ENCODE peak calls at places on chromosomes 6 and 20, in four cellular contexts. One of them, this sample, is unnamed.

GRCh38 chr6:119201486-119201885 is 123.0 kb upstream of the FAM184A start:
- DNase-seq in cardiac muscle cell: no peak
- DNase-seq in PC-9: no peak
- DNase-seq in kidney: no peak
- DNase-seq in this sample: no peak

GRCh38 chr6:19209202-19209601 is 628.0 kb upstream of the ID4 start:
- DNase-seq in cardiac muscle cell: no peak
- DNase-seq in PC-9: no peak
- DNase-seq in kidney: no peak
- DNase-seq in this sample: no peak

GRCh38 chr20:22905667-22906066 is 129.4 kb upstream of the SSTR4 start:
- DNase-seq in cardiac muscle cell: peak; percentile 89
- DNase-seq in PC-9: no peak
- DNase-seq in kidney: no peak
- DNase-seq in this sample: no peak

GRCh38 chr6:78911218-78911617 is 43.9 kb downstream of the IRAK1BP1 start:
- DNase-seq in cardiac muscle cell: peak; percentile 6
- DNase-seq in PC-9: no peak
- DNase-seq in kidney: no peak
- DNase-seq in this sample: no peak

GRCh38 chr6:7604003-7604402 is 14.0 kb downstream of the SNRNP48 start:
- DNase-seq in cardiac muscle cell: no peak
- DNase-seq in PC-9: no peak
- DNase-seq in kidney: no peak
- DNase-seq in this sample: no peak

GRCh38 chr6:90080876-90081464 is 186.7 kb downstream of the GJA10 start:
- DNase-seq in cardiac muscle cell: no peak
- DNase-seq in PC-9: no peak
- DNase-seq in kidney: no peak
- DNase-seq in this sample: no peak

GRCh38 chr6:143696327-143697000 is 18.7 kb downstream of the PHACTR2 start:
- DNase-seq in cardiac muscle cell: no peak
- DNase-seq in PC-9: no peak
- DNase-seq in kidney: no peak
- DNase-seq in this sample: no peak

GRCh38 chr20:54197621-54198604 is 10.0 kb upstream of the PFDN4 start:
- DNase-seq in cardiac muscle cell: peak; percentile 79
- DNase-seq in PC-9: peak; percentile 62
- DNase-seq in kidney: no peak
- DNase-seq in this sample: peak; percentile 73

GRCh38 chr6:30500421-30501069 is 11.2 kb downstream of the HLA-E start:
- DNase-seq in cardiac muscle cell: peak; percentile 49
- DNase-seq in PC-9: no peak
- DNase-seq in kidney: no peak
- DNase-seq in this sample: peak; percentile 12

GRCh38 chr6:101290346-101290745 is 103.2 kb upstream of the GRIK2 start:
- DNase-seq in cardiac muscle cell: no peak
- DNase-seq in PC-9: no peak
- DNase-seq in kidney: no peak
- DNase-seq in this sample: no peak

GRCh38 chr6:92050216-92050615 is 1369.1 kb downstream of the EPHA7 start:
- DNase-seq in cardiac muscle cell: no peak
- DNase-seq in PC-9: no peak
- DNase-seq in kidney: no peak
- DNase-seq in this sample: no peak

GRCh38 chr6:45727228-45727627 is 288.4 kb downstream of the CLIC5 start:
- DNase-seq in cardiac muscle cell: no peak
- DNase-seq in PC-9: no peak
- DNase-seq in kidney: no peak
- DNase-seq in this sample: no peak

GRCh38 chr6:33008944-33009861 is at the start of gene HLA-DOA:
- DNase-seq in cardiac muscle cell: peak; percentile 33
- DNase-seq in PC-9: no peak
- DNase-seq in kidney: no peak
- DNase-seq in this sample: peak; percentile 65

GRCh38 chr6:142381845-142382378 is 80.1 kb downstream of the ADGRG6 start:
- DNase-seq in cardiac muscle cell: no peak
- DNase-seq in PC-9: no peak
- DNase-seq in kidney: no peak
- DNase-seq in this sample: no peak

GRCh38 chr6:14464049-14464448 is 346.5 kb downstream of the CD83 start:
- DNase-seq in cardiac muscle cell: peak; percentile 48
- DNase-seq in PC-9: no peak
- DNase-seq in kidney: no peak
- DNase-seq in this sample: peak; percentile 34

GRCh38 chr20:13274311-13274965 is 53.4 kb downstream of the ISM1 start:
- DNase-seq in cardiac muscle cell: no peak
- DNase-seq in PC-9: no peak
- DNase-seq in kidney: no peak
- DNase-seq in this sample: no peak

GRCh38 chr6:82783587-82784253 is 281.9 kb downstream of the UBE3D start:
- DNase-seq in cardiac muscle cell: no peak
- DNase-seq in PC-9: no peak
- DNase-seq in kidney: no peak
- DNase-seq in this sample: peak; percentile 59

GRCh38 chr6:17725083-17725482 is 18.4 kb upstream of the NUP153 start:
- DNase-seq in cardiac muscle cell: peak; percentile 89
- DNase-seq in PC-9: peak; percentile 33
- DNase-seq in kidney: peak; percentile 78
- DNase-seq in this sample: peak; percentile 93

GRCh38 chr6:33271098-33271607 is 523 bp downstream of the VPS52 start:
- DNase-seq in cardiac muscle cell: no peak
- DNase-seq in PC-9: no peak
- DNase-seq in kidney: no peak
- DNase-seq in this sample: no peak

GRCh38 chr6:35474129-35474977 is 6.2 kb downstream of the RPL10A start:
- DNase-seq in cardiac muscle cell: no peak
- DNase-seq in PC-9: no peak
- DNase-seq in kidney: peak; percentile 57
- DNase-seq in this sample: no peak

DNA sequence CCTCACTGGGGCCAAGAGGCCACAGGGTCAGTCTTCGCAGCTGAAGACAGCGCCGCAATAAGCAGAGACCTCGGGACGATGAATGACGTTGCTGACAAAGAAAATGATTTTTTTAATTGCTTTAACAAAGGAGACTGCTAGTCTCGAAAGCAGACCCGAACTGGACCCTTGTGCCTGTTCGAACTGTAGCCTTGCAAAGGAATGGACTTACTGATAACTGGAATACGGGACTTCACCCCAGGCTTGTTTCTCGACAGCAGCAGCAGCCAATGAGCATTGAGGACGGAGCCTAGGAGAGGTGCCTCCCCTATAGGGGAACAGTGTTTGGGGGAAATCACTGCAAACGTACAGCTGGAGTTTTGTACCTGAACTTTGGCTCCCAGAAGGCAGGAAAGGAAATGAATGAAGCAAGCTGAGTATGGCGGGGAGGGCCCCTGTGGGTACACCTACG is 1.3 kb upstream of the TAF4 start:
- DNase-seq in cardiac muscle cell: peak; percentile 42
- DNase-seq in PC-9: no peak
- DNase-seq in kidney: no peak
- DNase-seq in this sample: peak; percentile 53
- H3K4me3 ChIP-seq in cardiac muscle cell: peak overlapping the region; percentile 37
- H3K4me3 ChIP-seq in PC-9: peak overlapping the region; percentile 81
- H3K4me3 ChIP-seq in kidney: peak overlapping the region; percentile 62
- H3K4me3 ChIP-seq in this sample: peak overlapping the region; percentile 54

DNA sequence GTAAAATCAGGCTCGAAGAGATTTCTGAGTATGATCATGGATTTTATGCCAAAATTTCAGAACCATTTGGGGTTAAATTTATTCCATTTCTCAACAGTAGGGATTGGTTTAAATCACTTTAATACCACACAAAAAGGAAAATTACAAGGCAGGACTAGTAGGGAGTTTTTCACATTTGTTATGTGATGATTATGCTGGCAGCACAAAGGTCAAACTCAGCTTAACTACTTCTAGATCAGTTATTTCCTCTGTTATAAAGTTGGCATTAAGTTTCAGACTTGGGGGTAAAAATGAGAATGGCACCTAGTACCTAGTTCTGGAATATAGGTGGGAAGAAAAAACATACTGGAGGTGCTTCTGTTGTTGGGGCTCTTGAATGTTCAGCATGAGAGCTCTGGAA is 39.5 kb downstream of the PHF3 start:
- DNase-seq in cardiac muscle cell: no peak
- DNase-seq in PC-9: no peak
- DNase-seq in kidney: no peak
- DNase-seq in this sample: no peak
- H3K4me1 ChIP-seq in cardiac muscle cell: no peaks in the 10 kb centered on the region
- H3K4me1 ChIP-seq in PC-9: no peaks in the 10 kb centered on the region
- H3K4me1 ChIP-seq in kidney: peaks cover 17% of the 10 kb centered on the region
- H3K4me1 ChIP-seq in this sample: peaks cover 33% of the 10 kb centered on the region

GRCh38 chr6:138522611-138523010 is 23.3 kb upstream of the NHSL1 start:
- DNase-seq in cardiac muscle cell: no peak
- DNase-seq in PC-9: no peak
- DNase-seq in kidney: no peak
- DNase-seq in this sample: no peak

GRCh38 chr6:138517635-138518034 is 18.3 kb upstream of the NHSL1 start:
- DNase-seq in cardiac muscle cell: peak; percentile 58
- DNase-seq in PC-9: no peak
- DNase-seq in kidney: no peak
- DNase-seq in this sample: peak; percentile 53

GRCh38 chr6:138518054-138518453 is 18.8 kb upstream of the NHSL1 start:
- DNase-seq in cardiac muscle cell: no peak
- DNase-seq in PC-9: no peak
- DNase-seq in kidney: no peak
- DNase-seq in this sample: no peak

GRCh38 chr6:138521800-138522199 is 22.5 kb upstream of the NHSL1 start:
- DNase-seq in cardiac muscle cell: no peak
- DNase-seq in PC-9: no peak
- DNase-seq in kidney: no peak
- DNase-seq in this sample: no peak

GRCh38 chr6:138520463-138520862 is 21.2 kb upstream of the NHSL1 start:
- DNase-seq in cardiac muscle cell: peak; percentile 53
- DNase-seq in PC-9: no peak
- DNase-seq in kidney: no peak
- DNase-seq in this sample: no peak
- TF ChIP-seq CTCF in cardiac muscle cell: peak; percentile 40
- TF ChIP-seq CTCF in PC-9: peak; percentile 86
- TF ChIP-seq CTCF in kidney: peak; percentile 17
- TF ChIP-seq CTCF in this sample: peak; percentile 44

GRCh38 chr6:134171517-134171916 is 119.1 kb upstream of the SLC2A12 start:
- DNase-seq in cardiac muscle cell: peak; percentile 56
- DNase-seq in PC-9: no peak
- DNase-seq in kidney: no peak
- DNase-seq in this sample: no peak
- H3K4me3 ChIP-seq in cardiac muscle cell: no peak overlapping the region
- H3K4me3 ChIP-seq in PC-9: no peak overlapping the region
- H3K4me3 ChIP-seq in kidney: peak overlapping the region; percentile 98
- H3K4me3 ChIP-seq in this sample: peak overlapping the region; percentile 20

DNA sequence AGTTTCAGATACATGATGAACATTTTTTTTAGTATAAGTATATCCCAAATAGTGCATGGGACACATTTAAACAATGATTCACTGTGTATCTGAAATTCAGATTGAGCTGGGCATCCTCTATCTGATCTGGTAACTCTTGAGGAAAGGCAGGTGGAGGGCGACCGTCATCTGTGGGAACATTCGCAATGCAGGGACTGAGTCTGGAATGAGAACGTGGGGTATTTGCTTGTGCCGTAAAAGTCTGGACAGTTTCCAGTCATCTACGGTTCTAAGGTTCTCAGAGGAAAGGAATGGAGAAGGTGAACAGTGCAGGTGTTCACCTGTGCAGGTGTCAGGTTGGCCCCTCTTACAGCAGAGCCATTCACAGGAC is 22.6 kb downstream of the CTCFL start:
- DNase-seq in cardiac muscle cell: no peak
- DNase-seq in PC-9: no peak
- DNase-seq in kidney: no peak
- DNase-seq in this sample: no peak
- H3K4me1 ChIP-seq in cardiac muscle cell: peaks cover 17% of the 10 kb centered on the region
- H3K4me1 ChIP-seq in PC-9: peaks cover 6% of the 10 kb centered on the region
- H3K4me1 ChIP-seq in kidney: no peaks in the 10 kb centered on the region
- H3K4me1 ChIP-seq in this sample: peaks cover 5% of the 10 kb centered on the region

This sample was measured in A673.